ENCODE peak calls at places on chromosome 1, in five cellular contexts. J is CD8-positive, alpha-beta T cell; K is adrenal gland; E is GM06990; O is choroid plexus epithelial cell. R is an unnamed sample.
A peak's percentile ranks its signal among the peaks of the same experiment; 100 is the strongest.

GRCh38 chr1:30415171-30415940 is 308.0 kb downstream of the MATN1 start:
- DNase-seq in J (no peak), K (no peak), E (no peak), O (no peak), R (no peak)

GRCh38 chr1:48236716-48237470 is 14.4 kb downstream of the SLC5A9 start:
- DNase-seq in J (no peak), K (no peak), E (no peak), O (peak; percentile 80), R (no peak)

GRCh38 chr1:154213274-154213673 is 7.1 kb upstream of the CFAP141 start:
- DNase-seq in J (no peak), K (no peak), E (no peak), O (peak; percentile 13), R (no peak)

GRCh38 chr1:55988963-55989452 is 590.4 kb downstream of the PLPP3 start:
- DNase-seq in J (no peak), K (no peak), E (no peak), O (no peak), R (no peak)

GRCh38 chr1:192579319-192579738 is 3.8 kb downstream of the RGS1 start:
- DNase-seq in J (peak; percentile 8), K (no peak), E (no peak), O (peak; percentile 50), R (no peak)

GRCh38 chr1:25873120-25873519 is 2.4 kb downstream of the PAQR7 start:
- DNase-seq in J (no peak), K (peak; percentile 54), E (no peak), O (peak; percentile 29), R (no peak)

GRCh38 chr1:110171134-110171733 is 20.9 kb downstream of the SLC6A17 start:
- DNase-seq in J (no peak), K (no peak), E (no peak), O (no peak), R (no peak)

GRCh38 chr1:212457740-212458338 is 25.1 kb downstream of the NENF start:
- DNase-seq in J (peak; percentile 57), K (peak; percentile 48), E (no peak), O (peak; percentile 67), R (peak; percentile 26)

GRCh38 chr1:33158366-33158765 is 23.5 kb downstream of the TRIM62 start:
- DNase-seq in J (no peak), K (no peak), E (no peak), O (no peak), R (no peak)

GRCh38 chr1:150160964-150161626 is 11.4 kb downstream of the PLEKHO1 start:
- DNase-seq in J (no peak), K (no peak), E (no peak), O (peak; percentile 47), R (no peak)

GRCh38 chr1:40691538-40692428 is at the start of gene NFYC:
- DNase-seq in J (peak; percentile 93), K (peak; percentile 99), E (peak; percentile 95), O (peak; percentile 99), R (peak; percentile 94)

GRCh38 chr1:61687901-61688300 is 37.0 kb downstream of the TM2D1 start:
- DNase-seq in J (no peak), K (no peak), E (no peak), O (no peak), R (no peak)

GRCh38 chr1:230771773-230772354 is 24.7 kb downstream of the CAPN9 start:
- DNase-seq in J (no peak), K (no peak), E (no peak), O (no peak), R (no peak)

GRCh38 chr1:230773396-230774033 is 26.3 kb downstream of the CAPN9 start:
- DNase-seq in J (no peak), K (no peak), E (no peak), O (no peak), R (no peak)

GRCh38 chr1:230770317-230770716 is 23.1 kb downstream of the CAPN9 start:
- DNase-seq in J (no peak), K (no peak), E (no peak), O (no peak), R (no peak)

GRCh38 chr1:230768903-230769570 is 21.8 kb downstream of the CAPN9 start:
- DNase-seq in J (no peak), K (no peak), E (no peak), O (peak; percentile 89), R (no peak)

DNA sequence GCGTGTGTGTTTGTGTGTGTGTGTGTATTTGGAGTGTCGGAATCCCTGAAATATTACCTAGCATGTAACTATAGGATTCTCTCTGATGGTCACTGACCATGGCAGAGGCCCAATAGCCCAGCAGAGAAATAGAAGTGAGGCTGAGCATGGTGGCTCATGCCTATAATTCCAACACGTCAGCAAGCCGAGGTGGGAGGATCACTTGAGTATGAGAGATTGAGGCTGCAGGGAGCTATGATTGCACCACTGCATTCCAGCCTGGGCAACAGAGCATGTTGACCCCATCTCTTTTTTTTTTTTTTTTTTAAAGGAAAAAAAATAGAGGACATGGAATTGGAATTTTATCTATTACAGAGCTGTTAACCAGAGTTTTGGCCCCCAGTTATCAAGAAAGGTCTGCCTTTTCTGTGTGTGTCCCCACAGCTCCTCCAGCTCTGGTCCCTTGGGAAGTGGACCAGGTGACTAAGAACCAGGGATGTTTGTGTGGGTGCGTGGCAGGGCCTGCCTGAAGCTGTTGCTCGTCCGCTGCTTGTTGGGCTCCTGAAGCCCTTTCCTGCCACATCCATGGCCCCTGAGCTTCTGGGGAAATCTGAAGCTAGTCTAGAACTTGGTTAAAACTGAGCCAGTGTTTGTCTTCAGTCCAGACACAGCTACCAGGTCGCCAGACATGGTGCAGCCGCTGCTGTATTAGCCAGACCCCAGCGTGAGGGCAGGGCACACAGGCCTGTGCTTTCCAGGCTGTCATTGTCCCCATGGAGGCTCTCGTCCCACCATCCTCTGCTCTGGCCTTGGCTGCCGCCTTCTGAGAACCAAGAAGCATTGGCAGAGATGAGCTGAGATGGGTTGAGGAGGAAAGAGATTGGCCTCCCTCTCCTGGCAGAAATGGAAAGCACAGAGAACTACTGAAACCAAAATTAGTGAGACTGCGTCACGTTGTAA is 25.5 kb downstream of the CAPN9 start:
- DNase-seq in J (no peak), K (peak; percentile 80), E (no peak), O (peak; percentile 86), R (no peak)
- TF ChIP-seq CTCF in J (no peak), K (peak; percentile 41), E (peak; percentile 38), O (peak; percentile 88), R (peak; percentile 48)

GRCh38 chr1:58065520-58065919 is 481.0 kb downstream of the OMA1 start:
- DNase-seq in J (no peak), K (no peak), E (no peak), O (no peak), R (no peak)
- TF ChIP-seq CTCF in J (no peak), K (no peak), E (peak; percentile 41), O (no peak), R (no peak)

GRCh38 chr1:2558030-2558400 is 1.8 kb downstream of the TNFRSF14 start:
- DNase-seq in J (no peak), K (no peak), E (no peak), O (no peak), R (no peak)

GRCh38 chr1:2558420-2558819 is 2.2 kb downstream of the TNFRSF14 start:
- DNase-seq in J (no peak), K (no peak), E (no peak), O (no peak), R (no peak)

GRCh38 chr1:2558861-2559260 is 2.7 kb downstream of the TNFRSF14 start:
- DNase-seq in J (no peak), K (no peak), E (no peak), O (no peak), R (no peak)

GRCh38 chr1:2556277-2557145 is at the start of gene TNFRSF14:
- DNase-seq in J (peak; percentile 70), K (no peak), E (peak; percentile 74), O (peak; percentile 74), R (no peak)

DNA sequence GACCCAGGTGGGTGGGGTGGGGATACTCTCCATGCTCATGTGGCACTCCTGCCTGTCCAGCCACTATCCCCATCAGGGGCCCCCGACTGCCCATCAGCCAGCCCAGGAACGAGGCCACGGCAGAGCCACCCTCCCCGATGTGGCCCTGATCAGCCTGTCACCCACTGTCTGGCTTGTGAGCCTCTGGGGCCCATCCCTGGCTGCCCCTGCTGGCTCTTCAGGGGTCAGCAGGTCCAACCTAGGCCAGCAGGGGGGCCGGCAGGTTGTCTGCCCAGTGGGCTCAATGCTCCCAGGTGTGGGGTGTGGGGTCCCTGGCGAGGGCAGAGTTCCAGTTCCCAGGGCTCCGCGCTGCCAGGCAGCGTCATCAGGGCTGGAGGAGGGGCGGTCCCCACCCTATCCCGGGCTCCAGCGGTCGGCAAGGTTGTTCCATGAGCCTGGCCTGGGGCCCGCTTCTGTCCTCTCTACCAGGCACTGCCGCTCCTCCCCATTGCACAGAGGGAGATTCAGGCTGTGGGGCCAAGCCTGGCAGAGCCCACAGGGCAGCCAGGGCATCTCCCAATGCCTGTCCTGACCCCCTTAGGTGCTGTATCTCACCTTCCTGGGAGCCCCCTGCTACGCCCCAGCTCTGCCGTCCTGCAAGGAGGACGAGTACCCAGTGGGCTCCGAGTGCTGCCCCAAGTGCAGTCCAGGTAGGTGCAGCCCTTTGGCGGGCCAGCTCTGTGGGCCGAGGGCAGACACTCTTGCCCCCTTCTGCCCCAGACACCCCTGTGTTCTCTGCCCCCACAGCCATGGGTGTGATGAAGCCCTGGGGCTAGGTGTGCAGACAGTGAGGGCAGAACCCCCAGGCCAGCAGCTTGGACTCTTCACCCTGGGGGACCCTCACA is 1.2 kb downstream of the TNFRSF14 start:
- DNase-seq in J (no peak), K (peak; percentile 63), E (no peak), O (no peak), R (no peak)
- TF ChIP-seq CTCF in J (no peak), K (no peak), E (peak; percentile 10), O (no peak), R (peak; percentile 34)

GRCh38 chr1:204162498-204163074 is 3.6 kb downstream of the REN start:
- DNase-seq in J (peak; percentile 82), K (peak; percentile 76), E (peak; percentile 51), O (peak; percentile 71), R (peak; percentile 83)
- TF ChIP-seq CTCF in J (peak; percentile 98), K (peak; percentile 97), E (peak; percentile 99), O (peak; percentile 99), R (peak; percentile 100)

GRCh38 chr1:113488576-113489177 is 98.4 kb downstream of the MAGI3 start:
- DNase-seq in J (no peak), K (no peak), E (no peak), O (peak; percentile 6), R (no peak)
- TF ChIP-seq CTCF in J (no peak), K (no peak), E (no peak), O (peak; percentile 47), R (peak; percentile 8)

R was measured in progenitor cell of endocrine pancreas.